ENCODE peak calls at places on chromosomes 11 and 22, in ten cellular contexts. O, G, J, V, T, E, C, N, W and X are unnamed samples. For H3K27me3, the result is how much of the 10 kb centered on the place peaks cover.

GRCh38 chr11:35260342-35260985 is 121.5 kb downstream of the CD44 start:
- DNase-seq in O (peak), G (no peak), J (peak), V (no peak), T (no peak), E (no peak), C (no peak), N (no peak), W (no peak), X (peak)

GRCh38 chr11:12640355-12640754 is 33.9 kb upstream of the TEAD1 start:
- DNase-seq in O (no peak), G (no peak), J (no peak), V (no peak), T (no peak), E (no peak), C (no peak), N (no peak), W (no peak), X (no peak)

GRCh38 chr11:32213223-32213622 is 122.3 kb downstream of the RCN1 start:
- DNase-seq in O (peak), G (no peak), J (peak), V (no peak), T (no peak), E (no peak), C (no peak), N (no peak), W (no peak), X (peak)

GRCh38 chr11:60193687-60194433 is 11.0 kb upstream of the MS4A6A start:
- DNase-seq in O (peak), G (peak), J (peak), V (peak), T (no peak), E (no peak), C (no peak), N (peak), W (no peak), X (no peak)

GRCh38 chr22:43401233-43401632 is 10.6 kb upstream of the MPPED1 start:
- DNase-seq in O (no peak), G (no peak), J (no peak), V (no peak), T (no peak), E (no peak), C (peak), N (no peak), W (no peak), X (no peak)

GRCh38 chr11:117464778-117465177 is 137.1 kb downstream of the CEP164 start:
- DNase-seq in O (no peak), G (no peak), J (no peak), V (no peak), T (no peak), E (no peak), C (no peak), N (no peak), W (no peak), X (no peak)

GRCh38 chr11:55357560-55358184 is 10.1 kb upstream of the OR4A15 start:
- DNase-seq in O (no peak), G (no peak), J (peak), V (no peak), T (no peak), E (no peak), C (no peak), N (no peak), W (no peak), X (no peak)

GRCh38 chr11:112834277-112834755 is 126.9 kb upstream of the NCAM1 start:
- DNase-seq in O (no peak), G (peak), J (no peak), V (peak), T (no peak), E (peak), C (no peak), N (peak), W (peak), X (no peak)

GRCh38 chr11:92932023-92932422 is 37.4 kb upstream of the MTNR1B start:
- DNase-seq in O (peak), G (no peak), J (peak), V (no peak), T (no peak), E (no peak), C (no peak), N (no peak), W (no peak), X (no peak)

GRCh38 chr11:107689317-107690202 is 22.3 kb downstream of the SLN start:
- DNase-seq in O (peak), G (peak), J (peak), V (peak), T (peak), E (peak), C (no peak), N (peak), W (peak), X (peak)

GRCh38 chr11:85854557-85855340 is 434 bp upstream of the CCDC83 start:
- DNase-seq in O (peak), G (peak), J (peak), V (peak), T (peak), E (peak), C (peak), N (peak), W (peak), X (peak)

GRCh38 chr22:45268958-45269844 is 15.5 kb upstream of the UPK3A start:
- DNase-seq in O (peak), G (peak), J (peak), V (peak), T (no peak), E (peak), C (peak), N (peak), W (peak), X (peak)

DNA sequence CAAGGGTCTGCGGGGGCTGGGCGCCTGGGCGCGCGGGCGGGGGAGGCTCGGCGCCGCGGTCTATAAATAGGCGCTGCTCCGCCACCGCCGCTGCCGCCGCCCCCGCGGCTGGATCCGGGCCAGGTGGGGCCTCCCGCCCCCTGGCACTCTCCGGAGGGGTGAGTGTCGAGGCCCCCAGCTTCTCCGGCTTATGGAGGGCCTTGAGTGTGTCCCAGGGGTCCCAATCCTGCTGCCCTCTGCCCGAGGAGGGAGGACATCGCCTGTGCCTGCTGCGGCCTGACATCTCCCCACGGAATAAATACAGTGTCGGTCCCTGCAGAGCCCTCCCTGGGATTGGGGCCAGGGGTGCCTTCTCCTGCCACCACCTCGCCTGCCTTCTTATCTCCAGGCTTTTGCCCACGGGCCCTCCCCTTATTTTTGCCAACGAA is 4.3 kb upstream of the GP1BB start:
- DNase-seq in O (no peak), G (no peak), J (no peak), V (no peak), T (no peak), E (no peak), C (no peak), N (no peak), W (peak), X (no peak)
- H3K4me3 ChIP-seq in O (peak), G (no peak), J (no peak), V (peak), T (peak), E (peak), C (peak), N (no peak), W (peak), X (peak)

GRCh38 chr11:72353861-72354260 is 80.5 kb downstream of the CLPB start:
- DNase-seq in O (peak), G (no peak), J (peak), V (no peak), T (no peak), E (no peak), C (no peak), N (no peak), W (no peak), X (no peak)

GRCh38 chr11:72349616-72350218 is 84.6 kb downstream of the CLPB start:
- DNase-seq in O (no peak), G (no peak), J (no peak), V (no peak), T (no peak), E (no peak), C (peak), N (no peak), W (peak), X (no peak)

GRCh38 chr11:72354356-72355115 is 79.8 kb downstream of the CLPB start:
- DNase-seq in O (peak), G (no peak), J (peak), V (no peak), T (no peak), E (no peak), C (no peak), N (no peak), W (no peak), X (no peak)

GRCh38 chr11:72350752-72351151 is 83.6 kb downstream of the CLPB start:
- DNase-seq in O (peak), G (no peak), J (no peak), V (no peak), T (no peak), E (no peak), C (no peak), N (no peak), W (no peak), X (no peak)

DNA sequence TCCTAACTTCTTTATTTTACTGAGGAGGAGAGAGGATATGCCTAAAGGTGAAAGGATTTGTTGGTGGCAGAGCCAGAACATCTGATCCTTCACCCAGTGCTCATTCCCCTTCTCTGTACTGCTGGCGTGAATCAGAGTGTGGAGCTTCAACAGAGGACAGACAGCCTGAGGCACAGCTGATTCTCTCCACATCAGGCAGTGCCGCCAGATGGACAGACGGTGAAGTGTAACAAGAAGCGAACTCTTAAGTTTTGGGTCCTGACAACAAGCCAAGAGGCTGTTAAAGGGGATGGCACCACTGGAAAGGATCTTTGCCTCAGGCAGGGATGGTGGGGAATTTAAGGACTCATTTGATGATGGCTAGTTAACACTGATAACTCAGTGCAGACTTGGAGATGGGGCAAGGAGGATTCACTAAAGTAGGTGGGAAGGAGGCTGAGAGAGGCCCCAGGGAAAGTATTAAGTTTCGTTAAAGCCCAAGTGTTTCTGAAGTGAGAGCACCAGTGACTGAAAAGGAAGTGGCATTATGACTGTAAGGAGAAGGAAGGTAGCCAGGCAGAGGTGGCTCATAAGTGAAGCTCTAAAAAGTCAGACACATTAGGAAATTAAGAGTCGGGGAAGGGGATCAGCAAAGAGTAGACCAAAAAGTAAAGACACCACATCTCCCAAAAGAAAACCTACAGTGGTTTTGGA is 81.3 kb downstream of the CLPB start:
- DNase-seq in O (peak), G (no peak), J (peak), V (no peak), T (no peak), E (no peak), C (no peak), N (no peak), W (peak), X (peak)
- TF ChIP-seq CTCF in O (peak), G (no peak), J (peak), V (no peak), T (no peak), E (no peak), C (no peak), N (no peak), W (peak), X (peak)

DNA sequence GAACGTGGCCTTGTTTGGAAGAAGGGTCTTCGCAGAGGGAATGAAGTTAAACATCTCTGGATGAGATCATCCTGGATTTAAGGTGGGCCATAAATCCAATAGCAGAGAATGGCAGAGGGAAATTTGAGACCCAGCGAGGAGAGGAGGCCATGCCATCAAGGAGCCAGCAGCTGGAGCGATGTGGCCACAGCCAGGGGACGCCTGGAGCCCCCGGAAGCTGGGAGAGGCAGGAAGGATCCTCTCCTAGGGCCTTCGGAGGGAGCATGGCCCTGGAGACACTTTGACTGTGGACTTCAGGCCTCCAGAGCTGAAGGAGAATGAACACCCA is 22.1 kb downstream of the ANO1 start:
- DNase-seq in O (no peak), G (no peak), J (no peak), V (no peak), T (no peak), E (no peak), C (no peak), N (no peak), W (no peak), X (no peak)
- H3K27me3 ChIP-seq in O (under half), G (under half), J (under half), V (under half), T (under half), E (under half), C (under half), N (under half), W (under half), X (under half)

DNA sequence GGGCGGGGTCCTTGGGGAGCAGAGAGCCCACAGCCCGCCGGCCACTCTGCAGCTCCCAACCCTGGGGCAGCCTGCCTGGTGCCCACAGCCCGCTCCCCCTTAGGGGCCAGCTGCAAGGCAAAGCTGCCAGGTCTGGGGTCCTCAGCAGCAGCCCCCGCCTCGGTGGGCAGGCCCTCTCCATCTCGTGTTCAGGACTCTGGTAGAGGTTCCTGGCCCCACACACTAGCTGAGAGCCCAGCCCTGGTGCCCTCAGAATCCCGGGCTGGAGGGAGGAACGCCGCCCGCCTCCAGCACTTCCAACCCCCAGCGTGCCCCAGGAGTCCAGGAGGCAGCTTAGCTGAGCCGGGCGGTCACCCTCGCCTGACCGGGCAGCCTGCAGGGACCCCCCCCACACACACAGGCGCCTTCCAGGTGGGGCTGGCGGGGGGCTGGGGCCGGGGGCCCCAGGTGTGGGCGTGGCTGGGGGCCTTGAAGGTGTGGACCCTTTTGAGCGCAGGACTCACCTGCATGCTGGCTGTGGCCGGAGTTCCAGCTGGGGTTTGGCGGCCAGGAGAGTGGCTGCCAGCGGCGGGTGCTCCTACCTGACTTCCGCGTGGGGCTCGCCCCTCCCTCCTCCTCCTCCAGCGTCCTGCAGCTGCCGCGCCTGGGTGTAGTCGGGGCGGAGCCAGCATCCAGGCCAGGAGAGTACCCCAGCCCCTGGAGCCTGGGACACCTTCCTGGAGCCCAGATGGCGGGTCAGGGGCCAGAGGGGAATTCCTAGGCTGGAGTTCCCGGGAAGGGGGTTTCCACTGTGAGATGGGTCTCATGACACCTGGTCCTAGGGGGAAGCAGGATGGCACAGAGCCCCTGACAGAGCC is at the start of gene ANO9:
- DNase-seq in O (no peak), G (peak), J (peak), V (peak), T (no peak), E (peak), C (no peak), N (peak), W (no peak), X (no peak)
- H3K4me3 ChIP-seq in O (no peak), G (peak), J (peak), V (peak), T (peak), E (peak), C (peak), N (no peak), W (no peak), X (no peak)